ENCODE peak calls at places on chromosomes 13 and 19, in eight cellular contexts. M, J, O, C, K, R, S and Q are unnamed samples.

GRCh38 chr19:8244442-8244841 is 35.3 kb downstream of the CERS4 start:
- DNase-seq in K (no peak), O (no peak), C (no peak), R (no peak), S (no peak), M (no peak), J (no peak), Q (no peak)

GRCh38 chr19:28299649-28300048 is 913.3 kb downstream of the UQCRFS1 start:
- DNase-seq in M (no peak), J (no peak), S (no peak), R (no peak), O (no peak), K (no peak), C (no peak), Q (no peak)

GRCh38 chr13:31476266-31476665 is 263.1 kb upstream of the RXFP2 start:
- DNase-seq in J (peak; percentile 13), S (no peak), O (no peak), C (no peak), M (peak; percentile 39), K (no peak), R (no peak), Q (no peak)

GRCh38 chr13:36806102-36806501 is 12.9 kb upstream of the RFXAP start:
- DNase-seq in O (no peak), K (no peak), S (no peak), M (no peak), R (no peak), C (no peak), J (no peak), Q (no peak)

GRCh38 chr13:43377955-43378354 is 354.6 kb downstream of the DNAJC15 start:
- DNase-seq in C (no peak), S (no peak), J (no peak), O (no peak), K (no peak), R (no peak), M (no peak), Q (no peak)

GRCh38 chr13:85261757-85262346 is 537.4 kb downstream of the SLITRK6 start:
- DNase-seq in J (peak; percentile 11), R (no peak), K (no peak), C (no peak), O (no peak), S (no peak), M (no peak), Q (no peak)

GRCh38 chr13:37657134-37657533 is 58.6 kb upstream of the POSTN start:
- DNase-seq in S (no peak), O (no peak), C (no peak), M (no peak), J (no peak), R (no peak), K (no peak), Q (no peak)

GRCh38 chr19:9671654-9672053 is 3.2 kb downstream of the ZNF562 start:
- DNase-seq in R (no peak), M (no peak), J (no peak), K (no peak), S (no peak), O (no peak), C (no peak), Q (no peak)

GRCh38 chr13:103517066-103517767 is 451.0 kb upstream of the SLC10A2 start:
- DNase-seq in M (no peak), J (no peak), O (peak; percentile 77), C (no peak), S (no peak), R (no peak), K (no peak), Q (peak; percentile 87)

GRCh38 chr13:100881291-100881864 is 206.8 kb upstream of the TMTC4 start:
- DNase-seq in R (no peak), J (no peak), C (no peak), S (no peak), O (no peak), K (no peak), M (no peak), Q (no peak)

GRCh38 chr19:2775556-2776430 is 7.3 kb downstream of the SGTA start:
- DNase-seq in S (peak; percentile 67), M (peak; percentile 85), R (no peak), O (no peak), J (no peak), C (peak; percentile 54), K (no peak), Q (no peak)

GRCh38 chr19:512548-513365 is 5.5 kb downstream of the TPGS1 start:
- DNase-seq in J (no peak), K (no peak), R (no peak), C (no peak), O (peak; percentile 95), M (peak; percentile 63), S (no peak), Q (no peak)

GRCh38 chr19:41924151-41925145 is 3.8 kb downstream of the ERFL start:
- DNase-seq in R (no peak), K (no peak), S (no peak), J (peak; percentile 0), O (no peak), C (no peak), M (peak; percentile 27), Q (peak; percentile 22)

GRCh38 chr19:40751065-40751923 is at the start of gene SNRPA:
- DNase-seq in K (peak; percentile 96), S (peak; percentile 81), C (peak; percentile 98), O (peak; percentile 98), R (peak; percentile 79), M (peak; percentile 98), J (peak; percentile 100), Q (peak; percentile 97)

GRCh38 chr19:10727599-10728250 is 9.8 kb downstream of the DNM2 start:
- DNase-seq in C (no peak), S (no peak), M (no peak), R (no peak), J (no peak), K (no peak), O (no peak), Q (no peak)

GRCh38 chr13:85651440-85651839 is 147.8 kb downstream of the SLITRK6 start:
- DNase-seq in S (no peak), C (no peak), R (no peak), J (no peak), O (no peak), K (no peak), M (no peak), Q (no peak)

GRCh38 chr13:70385852-70386251 is 277.6 kb upstream of the KLHL1 start:
- DNase-seq in O (no peak), S (no peak), R (no peak), J (no peak), C (no peak), K (no peak), M (peak; percentile 41), Q (no peak)

GRCh38 chr13:113403255-113404104 is 39.5 kb upstream of the GRTP1 start:
- DNase-seq in R (no peak), S (no peak), C (no peak), O (no peak), J (no peak), K (no peak), M (no peak), Q (no peak)

GRCh38 chr13:58823701-58824100 is 1192.2 kb downstream of the PCDH17 start:
- DNase-seq in S (no peak), K (no peak), C (no peak), O (no peak), R (no peak), J (no peak), M (peak; percentile 42), Q (no peak)

GRCh38 chr13:25981060-25981459 is 70.8 kb downstream of the SHISA2 start:
- DNase-seq in K (no peak), O (no peak), M (no peak), R (no peak), C (no peak), S (no peak), J (no peak), Q (peak; percentile 61)

GRCh38 chr19:990119-990571 is 6.0 kb downstream of the WDR18 start:
- DNase-seq in O (no peak), K (no peak), R (no peak), S (no peak), C (no peak), J (no peak), M (peak; percentile 61), Q (no peak)

GRCh38 chr13:112442483-112443090 is 66.4 kb downstream of the SPACA7 start:
- DNase-seq in J (peak; percentile 24), C (no peak), S (no peak), O (peak; percentile 34), R (no peak), K (no peak), M (no peak), Q (no peak)

GRCh38 chr13:76991432-76991795 is 467 bp upstream of the CLN5 start:
- DNase-seq in C (peak; percentile 93), R (peak; percentile 22), O (no peak), S (no peak), M (no peak), K (no peak), J (no peak), Q (no peak)

GRCh38 chr13:50131998-50132936 is 117.0 kb downstream of the KCNRG start:
- DNase-seq in M (no peak), O (no peak), J (peak; percentile 78), K (no peak), C (no peak), S (no peak), R (no peak), Q (no peak)

GRCh38 chr19:34994643-34995471 is 5.3 kb upstream of the GRAMD1A start:
- DNase-seq in K (no peak), S (no peak), R (no peak), O (no peak), J (no peak), M (peak; percentile 81), C (no peak), Q (no peak)

GRCh38 chr19:4581381-4582111 is 22.1 kb upstream of the SEMA6B start:
- DNase-seq in C (no peak), K (peak; percentile 44), O (peak; percentile 22), M (peak; percentile 58), S (no peak), J (peak; percentile 72), R (no peak), Q (peak; percentile 61)

GRCh38 chr13:51981355-51981754 is 29.9 kb downstream of the ATP7B start:
- DNase-seq in O (no peak), C (no peak), R (no peak), J (peak; percentile 46), S (no peak), M (no peak), K (no peak), Q (no peak)